ENCODE peak calls at places on chromosomes 11 and 22, in six cellular contexts. H is stimulated activated CD4-positive, alpha-beta T cell treated with anti-CD3 and anti-CD28 coated beads, TNF-alpha, amount 100 ng/mL, for 24 hours; E is nephron progenitor cell; U is NCI-H1436 treated with DMSO at 0.1 percent for 48 hours; Z is stimulated activated naive CD4-positive, alpha-beta T cell; X is stimulated activated CD8-positive, alpha-beta memory T cell treated with anti-CD3 and anti-CD28 coated beads, Interleukin-4, amount 100 ng/mL, for 48 hours. I is an unnamed sample.

GRCh38 chr11:75476716-75477613 is 44.0 kb upstream of the KLHL35 start:
- DNase-seq in H (no peak), E (peak), U (no peak), Z (no peak), X (no peak), I (no peak)

GRCh38 chr11:86748296-86748695 is 52.0 kb upstream of the PRSS23 start:
- DNase-seq in H (no peak), E (no peak), U (no peak), Z (no peak), X (no peak), I (no peak)

GRCh38 chr11:46491661-46492331 is 100.2 kb upstream of the CHRM4 start:
- DNase-seq in H (no peak), E (no peak), U (no peak), Z (no peak), X (no peak), I (no peak)

GRCh38 chr11:72475359-72475758 is 41.0 kb upstream of the CLPB start:
- DNase-seq in H (no peak), E (no peak), U (no peak), Z (no peak), X (no peak), I (no peak)

GRCh38 chr11:17574141-17574798 is 27.2 kb downstream of the OTOG start:
- DNase-seq in H (no peak), E (no peak), U (no peak), Z (no peak), X (no peak), I (no peak)

GRCh38 chr11:110076388-110076965 is 16.7 kb upstream of the ZC3H12C start:
- DNase-seq in H (no peak), E (peak), U (no peak), Z (no peak), X (no peak), I (no peak)

GRCh38 chr22:25110846-25111578 is 88.6 kb upstream of the CRYBB3 start:
- DNase-seq in H (peak), E (peak), U (no peak), Z (peak), X (peak), I (peak)

GRCh38 chr11:120122921-120123683 is 14.8 kb downstream of the TRIM29 start:
- DNase-seq in H (no peak), E (no peak), U (no peak), Z (no peak), X (no peak), I (no peak)

GRCh38 chr11:25891960-25892359 is 440.0 kb upstream of the ANO3 start:
- DNase-seq in H (no peak), E (no peak), U (no peak), Z (no peak), X (no peak), I (no peak)